ENCODE peak calls at places on chromosome 17, in four cellular contexts. One of them, this sample, is unnamed. For H3K9me3, the result is how much of the 10 kb centered on the place peaks cover.

GRCh38 chr17:67475161-67475887 is 98.2 kb downstream of the PITPNC1 start:
- DNase-seq in transverse colon: peak
- DNase-seq in endothelial cell of umbilical vein: peak
- DNase-seq in stomach: peak
- DNase-seq in this sample: no peak

GRCh38 chr17:80992077-80992947 is 671 bp downstream of the CHMP6 start:
- DNase-seq in transverse colon: peak
- DNase-seq in endothelial cell of umbilical vein: no peak
- DNase-seq in stomach: no peak
- DNase-seq in this sample: no peak

GRCh38 chr17:29585080-29585751 is 4.2 kb downstream of the GIT1 start:
- DNase-seq in transverse colon: no peak
- DNase-seq in endothelial cell of umbilical vein: peak
- DNase-seq in stomach: no peak
- DNase-seq in this sample: no peak

GRCh38 chr17:64230551-64231408 is 32.3 kb downstream of the TEX2 start:
- DNase-seq in transverse colon: no peak
- DNase-seq in endothelial cell of umbilical vein: peak
- DNase-seq in stomach: no peak
- DNase-seq in this sample: no peak

GRCh38 chr17:43673516-43674323 is 12.0 kb upstream of the MEOX1 start:
- DNase-seq in transverse colon: peak
- DNase-seq in endothelial cell of umbilical vein: peak
- DNase-seq in stomach: peak
- DNase-seq in this sample: no peak

GRCh38 chr17:30300803-30301202 is 9.1 kb upstream of the BLMH start:
- DNase-seq in transverse colon: no peak
- DNase-seq in endothelial cell of umbilical vein: no peak
- DNase-seq in stomach: no peak
- DNase-seq in this sample: no peak

GRCh38 chr17:81691196-81691595 is 7.4 kb downstream of the HGS start:
- DNase-seq in transverse colon: no peak
- DNase-seq in endothelial cell of umbilical vein: no peak
- DNase-seq in stomach: no peak
- DNase-seq in this sample: no peak

GRCh38 chr17:5816491-5816890 is 232.2 kb upstream of the NLRP1 start:
- DNase-seq in transverse colon: no peak
- DNase-seq in endothelial cell of umbilical vein: no peak
- DNase-seq in stomach: no peak
- DNase-seq in this sample: no peak

GRCh38 chr17:28469376-28469775 is 4.1 kb upstream of the SLC13A2 start:
- DNase-seq in transverse colon: no peak
- DNase-seq in endothelial cell of umbilical vein: no peak
- DNase-seq in stomach: no peak
- DNase-seq in this sample: no peak

GRCh38 chr17:77125432-77125901 is 15.3 kb upstream of the SEC14L1 start:
- DNase-seq in transverse colon: no peak
- DNase-seq in endothelial cell of umbilical vein: peak
- DNase-seq in stomach: no peak
- DNase-seq in this sample: no peak
- TF ChIP-seq POLR2AphosphoS5 in transverse colon: no peak
- TF ChIP-seq POLR2AphosphoS5 in endothelial cell of umbilical vein: peak
- TF ChIP-seq POLR2AphosphoS5 in stomach: no peak
- TF ChIP-seq POLR2AphosphoS5 in this sample: no peak

GRCh38 chr17:9905078-9905415 is at the start of gene RCVRN:
- DNase-seq in transverse colon: no peak
- DNase-seq in endothelial cell of umbilical vein: no peak
- DNase-seq in stomach: no peak
- DNase-seq in this sample: no peak
- H3K9me3 ChIP-seq in transverse colon: under half
- H3K9me3 ChIP-seq in endothelial cell of umbilical vein: under half
- H3K9me3 ChIP-seq in stomach: under half
- H3K9me3 ChIP-seq in this sample: under half

DNA sequence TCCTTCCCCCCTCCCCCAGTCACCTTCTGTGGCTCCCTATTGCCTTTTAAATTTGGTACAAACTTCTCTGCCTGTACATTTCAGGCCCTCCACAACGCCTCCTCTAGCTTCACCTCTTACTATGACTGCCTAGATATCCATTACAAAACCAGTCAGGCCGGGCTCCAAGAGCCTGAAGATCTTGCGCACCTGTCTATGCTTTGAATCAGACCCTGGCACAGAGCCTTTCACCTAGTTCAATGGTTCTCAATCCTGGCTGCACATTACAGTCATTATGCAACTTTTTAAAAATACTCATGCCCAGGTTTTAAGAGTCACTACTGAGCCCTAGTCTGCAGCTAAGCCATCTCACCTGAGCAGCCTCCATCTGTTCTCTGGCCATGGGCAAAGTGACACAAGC is 1.6 kb upstream of the GAS7 start:
- DNase-seq in transverse colon: no peak
- DNase-seq in endothelial cell of umbilical vein: no peak
- DNase-seq in stomach: no peak
- DNase-seq in this sample: no peak
- TF ChIP-seq POLR2AphosphoS5 in transverse colon: no peak
- TF ChIP-seq POLR2AphosphoS5 in endothelial cell of umbilical vein: no peak
- TF ChIP-seq POLR2AphosphoS5 in stomach: no peak
- TF ChIP-seq POLR2AphosphoS5 in this sample: no peak

GRCh38 chr17:22142091-22142490 is 449.8 kb downstream of the KCNJ18 start:
- DNase-seq in transverse colon: no peak
- DNase-seq in endothelial cell of umbilical vein: no peak
- DNase-seq in stomach: no peak
- DNase-seq in this sample: no peak

GRCh38 chr17:22145605-22146178 is 453.4 kb downstream of the KCNJ18 start:
- DNase-seq in transverse colon: no peak
- DNase-seq in endothelial cell of umbilical vein: no peak
- DNase-seq in stomach: no peak
- DNase-seq in this sample: no peak
- H3K9me3 ChIP-seq in transverse colon: under half
- H3K9me3 ChIP-seq in endothelial cell of umbilical vein: under half
- H3K9me3 ChIP-seq in stomach: under half
- H3K9me3 ChIP-seq in this sample: under half

GRCh38 chr17:45293413-45294211 is 23.2 kb downstream of the MAP3K14 start:
- DNase-seq in transverse colon: peak
- DNase-seq in endothelial cell of umbilical vein: peak
- DNase-seq in stomach: peak
- DNase-seq in this sample: no peak

GRCh38 chr17:45292696-45293412 is 24.0 kb downstream of the MAP3K14 start:
- DNase-seq in transverse colon: no peak
- DNase-seq in endothelial cell of umbilical vein: no peak
- DNase-seq in stomach: no peak
- DNase-seq in this sample: no peak

GRCh38 chr17:45296003-45296832 is 20.6 kb downstream of the MAP3K14 start:
- DNase-seq in transverse colon: peak
- DNase-seq in endothelial cell of umbilical vein: peak
- DNase-seq in stomach: no peak
- DNase-seq in this sample: no peak

GRCh38 chr17:45296833-45297124 is 20.0 kb downstream of the MAP3K14 start:
- DNase-seq in transverse colon: peak
- DNase-seq in endothelial cell of umbilical vein: no peak
- DNase-seq in stomach: no peak
- DNase-seq in this sample: no peak

GRCh38 chr17:45294506-45294905 is 22.3 kb downstream of the MAP3K14 start:
- DNase-seq in transverse colon: no peak
- DNase-seq in endothelial cell of umbilical vein: peak
- DNase-seq in stomach: peak
- DNase-seq in this sample: no peak
- TF ChIP-seq POLR2AphosphoS5 in transverse colon: no peak
- TF ChIP-seq POLR2AphosphoS5 in endothelial cell of umbilical vein: no peak
- TF ChIP-seq POLR2AphosphoS5 in stomach: peak
- TF ChIP-seq POLR2AphosphoS5 in this sample: no peak

This sample was measured in SK-N-MC.